ENCODE peak calls at places on chromosomes 4 and X, in eight cellular contexts. M, V, J, Z, L, O, R and Y are unnamed samples.

GRCh38 chr4:76059750-76060149 is 14.8 kb upstream of the ART3 start:
- DNase-seq in J (no peak), M (no peak), L (no peak), V (no peak), Z (no peak), O (no peak), R (no peak), Y (no peak)

GRCh38 chr4:138831943-138832342 is 183.6 kb upstream of the NOCT start:
- DNase-seq in R (no peak), V (no peak), L (no peak), J (no peak), O (no peak), M (no peak), Z (no peak), Y (no peak)

GRCh38 chr4:11623726-11624037 is 195.0 kb upstream of the HS3ST1 start:
- DNase-seq in V (no peak), M (peak), J (peak), R (no peak), L (peak), Z (no peak), O (peak), Y (no peak)

GRCh38 chr4:171142045-171142444 is 671.2 kb upstream of the GALNTL6 start:
- DNase-seq in V (no peak), J (no peak), M (no peak), Z (no peak), O (no peak), L (no peak), R (no peak), Y (no peak)

GRCh38 chr4:84099591-84099990 is 399.5 kb downstream of the NKX6-1 start:
- DNase-seq in L (no peak), V (no peak), J (no peak), Z (no peak), M (no peak), O (no peak), R (no peak), Y (no peak)

GRCh38 chrX:49230500-49231232 is 2.5 kb downstream of the CACNA1F start:
- DNase-seq in V (peak), R (peak), Z (no peak), L (peak), J (no peak), O (no peak), M (no peak), Y (peak)

GRCh38 chrX:3820170-3820569 is 106.7 kb upstream of the PRKX start:
- DNase-seq in V (no peak), R (no peak), J (no peak), O (no peak), M (no peak), L (no peak), Z (no peak), Y (peak)

GRCh38 chr4:142242156-142242555 is 603.9 kb downstream of the INPP4B start:
- DNase-seq in M (no peak), V (no peak), O (no peak), L (no peak), J (no peak), Z (no peak), R (no peak), Y (no peak)

GRCh38 chr4:138696771-138697170 is 318.8 kb upstream of the NOCT start:
- DNase-seq in O (no peak), J (no peak), Z (no peak), R (no peak), L (no peak), M (no peak), V (no peak), Y (peak)

GRCh38 chr4:3136454-3136853 is 62.0 kb downstream of the HTT start:
- DNase-seq in M (no peak), R (no peak), J (no peak), Z (no peak), V (peak), O (no peak), L (no peak), Y (no peak)

GRCh38 chrX:44585866-44586265 is 43.2 kb upstream of the FUNDC1 start:
- DNase-seq in M (no peak), Z (no peak), O (no peak), V (no peak), J (no peak), L (no peak), R (no peak), Y (no peak)

GRCh38 chr4:181078236-181078635 is 1165.0 kb upstream of the TENM3 start:
- DNase-seq in J (no peak), R (no peak), O (no peak), Z (no peak), V (no peak), M (no peak), L (no peak), Y (no peak)